ENCODE peak calls at places on chromosome 4, in ten cellular contexts. P, R, O, B, Z, J, Q, G, L and X are unnamed samples.

GRCh38 chr4:84547211-84547610 is 35.7 kb upstream of the CDS1 start:
- DNase-seq in P (no peak), R (no peak), O (no peak), B (no peak), Z (no peak), J (peak), Q (peak), G (no peak), L (no peak), X (no peak)

GRCh38 chr4:124804584-124804983 is 92.1 kb upstream of the ANKRD50 start:
- DNase-seq in P (no peak), R (no peak), O (no peak), B (no peak), Z (no peak), J (no peak), Q (no peak), G (no peak), L (no peak), X (no peak)

GRCh38 chr4:189420488-189420887 is 520.2 kb upstream of the FRG1 start:
- DNase-seq in P (no peak), R (no peak), O (no peak), B (no peak), Z (no peak), J (no peak), Q (no peak), G (no peak), L (no peak), X (no peak)

GRCh38 chr4:79780129-79780528 is 292.9 kb downstream of the ANTXR2 start:
- DNase-seq in P (no peak), R (no peak), O (no peak), B (no peak), Z (no peak), J (no peak), Q (no peak), G (no peak), L (no peak), X (no peak)

GRCh38 chr4:137345597-137345996 is 186.7 kb downstream of the PCDH18 start:
- DNase-seq in P (no peak), R (no peak), O (no peak), B (no peak), Z (no peak), J (no peak), Q (no peak), G (no peak), L (no peak), X (no peak)

GRCh38 chr4:7301126-7301785 is 108.9 kb downstream of the SORCS2 start:
- DNase-seq in P (no peak), R (no peak), O (no peak), B (no peak), Z (no peak), J (no peak), Q (no peak), G (no peak), L (no peak), X (no peak)

GRCh38 chr4:7158081-7158750 is 34.1 kb upstream of the SORCS2 start:
- DNase-seq in P (no peak), R (no peak), O (no peak), B (no peak), Z (no peak), J (no peak), Q (no peak), G (no peak), L (no peak), X (no peak)

GRCh38 chr4:184000457-184001395 is 95.6 kb downstream of the STOX2 start:
- DNase-seq in P (no peak), R (no peak), O (peak), B (no peak), Z (no peak), J (no peak), Q (no peak), G (no peak), L (no peak), X (no peak)

GRCh38 chr4:153188966-153189801 is 15.1 kb upstream of the TRIM2 start:
- DNase-seq in P (no peak), R (no peak), O (peak), B (no peak), Z (no peak), J (peak), Q (peak), G (no peak), L (no peak), X (no peak)

GRCh38 chr4:187380181-187380581 is 615.4 kb upstream of the ZFP42 start:
- DNase-seq in P (no peak), R (peak), O (peak), B (peak), Z (peak), J (peak), Q (peak), G (no peak), L (no peak), X (no peak)

GRCh38 chr4:143558286-143558685 is 44.8 kb downstream of the SMARCA5 start:
- DNase-seq in P (no peak), R (no peak), O (no peak), B (no peak), Z (no peak), J (no peak), Q (no peak), G (no peak), L (no peak), X (no peak)

GRCh38 chr4:123824524-123824923 is 427.9 kb downstream of the SPRY1 start:
- DNase-seq in P (no peak), R (no peak), O (no peak), B (no peak), Z (no peak), J (peak), Q (peak), G (no peak), L (no peak), X (no peak)

GRCh38 chr4:27474691-27475090 is 614.0 kb downstream of the STIM2 start:
- DNase-seq in P (no peak), R (no peak), O (no peak), B (no peak), Z (no peak), J (no peak), Q (no peak), G (no peak), L (no peak), X (no peak)

GRCh38 chr4:184168406-184169019 is 49.2 kb downstream of the ENPP6 start:
- DNase-seq in P (peak), R (peak), O (peak), B (peak), Z (peak), J (peak), Q (peak), G (peak), L (peak), X (peak)

GRCh38 chr4:81627617-81628016 is 155.9 kb upstream of the RASGEF1B start:
- DNase-seq in P (no peak), R (no peak), O (no peak), B (no peak), Z (no peak), J (peak), Q (no peak), G (no peak), L (no peak), X (no peak)

GRCh38 chr4:127604949-127605709 is 27.6 kb upstream of the INTU start:
- DNase-seq in P (no peak), R (no peak), O (no peak), B (no peak), Z (peak), J (peak), Q (peak), G (no peak), L (no peak), X (no peak)

GRCh38 chr4:39353478-39354177 is 12.5 kb downstream of the RFC1 start:
- DNase-seq in P (no peak), R (no peak), O (no peak), B (no peak), Z (peak), J (peak), Q (peak), G (no peak), L (peak), X (no peak)

GRCh38 chr4:57094482-57095223 is 15.5 kb downstream of the IGFBP7 start:
- DNase-seq in P (no peak), R (no peak), O (no peak), B (no peak), Z (peak), J (peak), Q (peak), G (no peak), L (no peak), X (no peak)

GRCh38 chr4:158789853-158790252 is 21.0 kb downstream of the FNIP2 start:
- DNase-seq in P (no peak), R (no peak), O (no peak), B (no peak), Z (no peak), J (no peak), Q (no peak), G (no peak), L (no peak), X (no peak)

GRCh38 chr4:2742823-2743517 is 13.2 kb downstream of the TNIP2 start:
- DNase-seq in P (no peak), R (no peak), O (no peak), B (no peak), Z (no peak), J (no peak), Q (no peak), G (no peak), L (no peak), X (no peak)

GRCh38 chr4:78706302-78706701 is 69.8 kb upstream of the BMP2K start:
- DNase-seq in P (no peak), R (no peak), O (peak), B (no peak), Z (no peak), J (no peak), Q (no peak), G (no peak), L (no peak), X (no peak)

GRCh38 chr4:78439328-78439727 is 112.2 kb upstream of the ANXA3 start:
- DNase-seq in P (no peak), R (no peak), O (peak), B (no peak), Z (peak), J (no peak), Q (peak), G (no peak), L (no peak), X (no peak)

DNA sequence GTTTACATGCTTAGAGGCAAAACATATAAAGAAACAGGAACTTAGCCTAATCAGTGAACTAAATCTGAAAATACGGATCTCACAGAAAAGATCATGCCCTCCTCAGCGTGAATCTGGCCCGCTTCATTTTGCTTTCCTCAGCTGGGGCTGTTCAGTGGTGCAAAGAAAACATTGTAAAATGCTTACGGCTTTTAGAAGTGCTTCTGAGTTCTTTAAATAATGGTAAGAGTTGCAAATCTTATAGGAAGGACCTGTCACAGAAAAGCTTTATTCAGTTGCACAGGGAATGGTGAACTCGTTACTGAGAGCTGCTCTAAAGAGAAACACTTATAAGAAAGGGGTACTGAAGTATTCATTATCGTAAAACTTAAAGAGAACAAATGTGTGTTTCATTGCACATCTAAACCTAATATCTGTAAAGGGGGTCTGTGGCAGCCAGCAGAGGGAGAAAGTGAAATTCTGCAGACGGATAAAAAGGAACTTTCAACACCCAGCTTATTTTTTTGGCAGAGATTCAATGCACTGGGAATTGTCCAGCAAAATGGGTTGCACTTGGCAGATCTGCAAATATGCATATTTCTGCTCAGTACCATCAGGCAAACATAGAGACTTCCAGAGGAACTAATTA is 139.2 kb upstream of the ANK2 start:
- DNase-seq in P (no peak), R (no peak), O (no peak), B (no peak), Z (no peak), J (peak), Q (peak), G (no peak), L (no peak), X (no peak)
- TF ChIP-seq CTCF in P (no peak), R (no peak), O (no peak), B (no peak), Z (no peak), J (peak), Q (peak), G (no peak), L (no peak), X (no peak)

DNA sequence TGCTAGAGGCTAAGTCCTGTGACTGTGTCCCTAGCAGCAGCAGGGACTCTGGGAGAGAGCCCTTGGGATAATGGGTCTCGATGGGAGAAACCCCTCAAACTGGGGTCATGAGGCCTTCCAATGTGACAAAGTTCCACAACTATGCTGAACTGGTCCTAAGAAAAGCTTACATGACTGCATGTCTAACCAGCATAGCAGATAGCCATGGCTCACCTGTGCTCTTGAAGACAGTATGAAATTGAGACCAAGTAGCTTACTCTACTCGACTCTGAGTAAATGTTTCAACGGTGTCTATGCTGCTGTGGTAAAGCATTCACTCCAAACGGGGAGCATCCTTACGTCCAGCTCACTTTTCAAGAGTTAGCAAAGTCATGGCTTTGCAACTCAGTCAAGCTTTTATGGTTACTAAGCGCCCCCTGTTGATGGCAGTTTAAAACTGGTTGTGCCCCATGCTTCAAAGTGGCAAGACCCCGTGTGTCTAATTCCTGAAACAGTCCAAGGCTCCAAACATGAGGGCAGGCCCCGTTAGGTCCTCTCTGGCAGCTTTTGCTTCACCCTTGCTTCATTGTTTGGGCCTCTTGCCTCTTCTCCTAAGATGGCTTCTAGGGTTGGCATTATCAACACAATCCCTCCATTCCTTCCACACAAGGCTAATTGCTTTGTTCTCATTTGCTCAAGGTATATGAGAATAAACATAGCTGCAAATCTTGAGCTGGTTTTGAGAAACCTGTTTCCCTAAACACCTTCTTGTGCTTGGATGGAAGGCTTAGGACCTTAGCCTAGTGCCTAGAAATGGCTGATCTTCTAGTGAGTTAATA is 46.6 kb downstream of the CCNG2 start:
- DNase-seq in P (peak), R (peak), O (peak), B (peak), Z (peak), J (peak), Q (peak), G (peak), L (peak), X (peak)
- TF ChIP-seq CTCF in P (peak), R (peak), O (peak), B (peak), Z (peak), J (peak), Q (peak), G (peak), L (peak), X (no peak)

GRCh38 chr4:147863111-147863747 is 131.3 kb downstream of the ARHGAP10 start:
- DNase-seq in P (no peak), R (no peak), O (no peak), B (no peak), Z (no peak), J (no peak), Q (peak), G (no peak), L (no peak), X (no peak)
- TF ChIP-seq CTCF in P (no peak), R (no peak), O (no peak), B (no peak), Z (no peak), J (no peak), Q (peak), G (no peak), L (no peak), X (no peak)

GRCh38 chr4:12421364-12421763 is 992.7 kb upstream of the HS3ST1 start:
- DNase-seq in P (no peak), R (no peak), O (no peak), B (no peak), Z (no peak), J (no peak), Q (no peak), G (no peak), L (no peak), X (no peak)
- TF ChIP-seq CTCF in P (no peak), R (no peak), O (no peak), B (no peak), Z (no peak), J (no peak), Q (no peak), G (no peak), L (no peak), X (no peak)

DNA sequence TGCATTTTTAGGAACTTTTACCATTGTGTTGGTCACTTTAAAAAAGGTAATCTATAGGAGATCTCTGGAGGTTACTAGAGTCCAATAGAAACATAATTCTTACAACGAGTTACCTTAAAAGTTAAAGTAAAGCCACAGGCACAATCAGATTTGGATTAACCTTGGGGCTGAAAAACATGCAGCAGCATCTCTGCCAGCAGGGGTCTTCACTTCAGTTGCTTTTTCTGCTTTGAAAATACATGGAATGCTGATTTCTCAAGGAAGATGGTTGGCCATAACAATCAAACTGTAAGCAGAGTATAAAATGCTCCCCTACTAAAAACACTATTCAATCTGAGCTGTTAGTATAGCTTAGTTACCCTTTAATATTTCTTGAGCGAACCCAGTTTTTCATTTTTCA is 1072.3 kb upstream of the PCDH10 start:
- DNase-seq in P (no peak), R (no peak), O (no peak), B (no peak), Z (no peak), J (no peak), Q (no peak), G (no peak), L (no peak), X (no peak)
- TF ChIP-seq CTCF in P (no peak), R (no peak), O (no peak), B (no peak), Z (no peak), J (peak), Q (no peak), G (no peak), L (no peak), X (no peak)

DNA sequence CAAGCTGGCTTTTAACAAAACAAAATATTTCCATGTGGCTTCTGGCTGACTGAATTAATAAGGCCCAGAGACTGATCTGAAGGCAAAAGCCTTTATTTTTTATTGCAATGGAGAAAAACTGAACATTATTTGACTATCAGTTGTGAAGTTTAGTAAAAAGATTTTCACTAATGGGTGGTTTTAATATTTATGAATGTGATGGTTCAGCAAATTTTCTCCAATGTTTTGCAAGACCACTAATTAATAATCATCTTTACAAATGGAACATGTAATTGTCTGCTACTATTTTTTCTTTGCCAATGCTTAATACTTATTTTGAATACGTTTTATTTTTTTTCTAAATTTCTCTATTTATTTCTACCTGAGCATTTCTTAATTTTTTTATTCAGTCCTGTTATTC is 90.6 kb downstream of the SNCA start:
- DNase-seq in P (no peak), R (no peak), O (no peak), B (no peak), Z (no peak), J (no peak), Q (no peak), G (no peak), L (no peak), X (no peak)
- TF ChIP-seq CTCF in P (no peak), R (no peak), O (no peak), B (no peak), Z (no peak), J (no peak), Q (no peak), G (no peak), L (no peak), X (no peak)

GRCh38 chr4:16900325-16900724 is 1.9 kb upstream of the LDB2 start:
- DNase-seq in P (no peak), R (no peak), O (no peak), B (no peak), Z (no peak), J (no peak), Q (no peak), G (no peak), L (no peak), X (no peak)
- TF ChIP-seq CTCF in P (no peak), R (no peak), O (no peak), B (no peak), Z (no peak), J (no peak), Q (no peak), G (no peak), L (no peak), X (no peak)

GRCh38 chr4:180947421-180947820 is 1295.8 kb upstream of the TENM3 start:
- DNase-seq in P (no peak), R (no peak), O (no peak), B (no peak), Z (no peak), J (peak), Q (no peak), G (no peak), L (no peak), X (no peak)
- TF ChIP-seq CTCF in P (no peak), R (no peak), O (no peak), B (no peak), Z (no peak), J (no peak), Q (no peak), G (no peak), L (no peak), X (no peak)